ENCODE peak calls at places on chromosome 19, in five cellular contexts. E is PC-9, J is ascending aorta, S is brain microvascular endothelial cell, P is adrenal gland. M is an unnamed sample.

GRCh38 chr19:32164384-32164992 is 180.9 kb upstream of the ZNF507 start:
- DNase-seq in E (no peak), J (no peak), S (no peak), P (no peak), M (no peak)

GRCh38 chr19:19627716-19628498 is at the start of gene LPAR2:
- DNase-seq in E (peak), J (no peak), S (no peak), P (no peak), M (no peak)

GRCh38 chr19:32018014-32018413 is 327.4 kb upstream of the ZNF507 start:
- DNase-seq in E (no peak), J (no peak), S (no peak), P (peak), M (peak)

GRCh38 chr19:35224681-35225604 is 3.6 kb downstream of the FAM187B start:
- DNase-seq in E (no peak), J (no peak), S (no peak), P (peak), M (no peak)

GRCh38 chr19:58010507-58010906 is 7.9 kb upstream of the ZNF606 start:
- DNase-seq in E (no peak), J (no peak), S (no peak), P (no peak), M (no peak)

GRCh38 chr19:51716925-51717324 is 6.9 kb downstream of the HAS1 start:
- DNase-seq in E (no peak), J (peak), S (no peak), P (no peak), M (no peak)

GRCh38 chr19:38650911-38651584 is 3.6 kb downstream of the ACTN4 start:
- DNase-seq in E (no peak), J (peak), S (no peak), P (peak), M (peak)

GRCh38 chr19:13965377-13965896 is 13.1 kb downstream of the DCAF15 start:
- DNase-seq in E (no peak), J (no peak), S (no peak), P (no peak), M (no peak)

GRCh38 chr19:16111909-16112752 is 442 bp downstream of the RAB8A start:
- DNase-seq in E (no peak), J (no peak), S (no peak), P (peak), M (peak)

GRCh38 chr19:14476663-14477401 is 1.7 kb upstream of the PTGER1 start:
- DNase-seq in E (peak), J (no peak), S (peak), P (peak), M (peak)

GRCh38 chr19:2290441-2291184 is 8.6 kb upstream of the PEAK3 start:
- DNase-seq in E (no peak), J (no peak), S (no peak), P (no peak), M (no peak)

GRCh38 chr19:48968179-48968661 is 3.1 kb downstream of the FTL start:
- DNase-seq in E (no peak), J (no peak), S (no peak), P (no peak), M (no peak)

GRCh38 chr19:5466814-5467291 is 11.6 kb downstream of the ZNRF4 start:
- DNase-seq in E (peak), J (no peak), S (no peak), P (no peak), M (no peak)

GRCh38 chr19:19451429-19452240 is 46.2 kb downstream of the GATAD2A start:
- DNase-seq in E (no peak), J (no peak), S (no peak), P (no peak), M (no peak)

GRCh38 chr19:1837625-1838105 is 10.6 kb downstream of the REXO1 start:
- DNase-seq in E (peak), J (no peak), S (no peak), P (peak), M (no peak)

GRCh38 chr19:15200575-15201364 is at the start of gene NOTCH3:
- DNase-seq in E (peak), J (no peak), S (no peak), P (no peak), M (no peak)

GRCh38 chr19:4577020-4577782 is 17.7 kb upstream of the SEMA6B start:
- DNase-seq in E (no peak), J (no peak), S (no peak), P (no peak), M (no peak)

GRCh38 chr19:15453091-15453498 is 3.3 kb upstream of the WIZ start:
- DNase-seq in E (no peak), J (no peak), S (no peak), P (peak), M (no peak)

GRCh38 chr19:4304509-4305252 is at the start of gene FSD1:
- DNase-seq in E (no peak), J (no peak), S (peak), P (no peak), M (no peak)

GRCh38 chr19:47357788-47358680 is 8.9 kb downstream of the DHX34 start:
- DNase-seq in E (no peak), J (no peak), S (peak), P (no peak), M (no peak)

GRCh38 chr19:8640402-8641004 is 10.1 kb downstream of the NFILZ start:
- DNase-seq in E (no peak), J (peak), S (no peak), P (peak), M (peak)

GRCh38 chr19:33441277-33441699 is 67.8 kb downstream of the CEBPG start:
- DNase-seq in E (no peak), J (no peak), S (no peak), P (no peak), M (peak)

GRCh38 chr19:35349614-35350521 is 2.2 kb downstream of the FFAR1 start:
- DNase-seq in E (no peak), J (peak), S (no peak), P (no peak), M (peak)

GRCh38 chr19:8695501-8695900 is 3.1 kb downstream of the ACTL9 start:
- DNase-seq in E (no peak), J (no peak), S (no peak), P (no peak), M (no peak)

GRCh38 chr19:47255947-47256687 is at the start of gene CCDC9:
- DNase-seq in E (peak), J (peak), S (peak), P (peak), M (peak)

GRCh38 chr19:45902651-45903625 is 525 bp upstream of the MYPOP start:
- DNase-seq in E (peak), J (peak), S (peak), P (peak), M (peak)
- TF ChIP-seq CTCF in E (no peak), J (no peak), S (no peak), P (no peak), M (peak)

GRCh38 chr19:27744926-27745844 is 1467.8 kb downstream of the UQCRFS1 start:
- DNase-seq in E (no peak), J (peak), S (no peak), P (no peak), M (peak)

GRCh38 chr19:27748551-27749152 is 1464.3 kb downstream of the UQCRFS1 start:
- DNase-seq in E (no peak), J (peak), S (no peak), P (no peak), M (no peak)

GRCh38 chr19:27750697-27751391 is 1462.1 kb downstream of the UQCRFS1 start:
- DNase-seq in E (no peak), J (no peak), S (no peak), P (no peak), M (peak)

GRCh38 chr19:27745978-27746542 is 1466.9 kb downstream of the UQCRFS1 start:
- DNase-seq in E (no peak), J (peak), S (no peak), P (no peak), M (peak)

DNA sequence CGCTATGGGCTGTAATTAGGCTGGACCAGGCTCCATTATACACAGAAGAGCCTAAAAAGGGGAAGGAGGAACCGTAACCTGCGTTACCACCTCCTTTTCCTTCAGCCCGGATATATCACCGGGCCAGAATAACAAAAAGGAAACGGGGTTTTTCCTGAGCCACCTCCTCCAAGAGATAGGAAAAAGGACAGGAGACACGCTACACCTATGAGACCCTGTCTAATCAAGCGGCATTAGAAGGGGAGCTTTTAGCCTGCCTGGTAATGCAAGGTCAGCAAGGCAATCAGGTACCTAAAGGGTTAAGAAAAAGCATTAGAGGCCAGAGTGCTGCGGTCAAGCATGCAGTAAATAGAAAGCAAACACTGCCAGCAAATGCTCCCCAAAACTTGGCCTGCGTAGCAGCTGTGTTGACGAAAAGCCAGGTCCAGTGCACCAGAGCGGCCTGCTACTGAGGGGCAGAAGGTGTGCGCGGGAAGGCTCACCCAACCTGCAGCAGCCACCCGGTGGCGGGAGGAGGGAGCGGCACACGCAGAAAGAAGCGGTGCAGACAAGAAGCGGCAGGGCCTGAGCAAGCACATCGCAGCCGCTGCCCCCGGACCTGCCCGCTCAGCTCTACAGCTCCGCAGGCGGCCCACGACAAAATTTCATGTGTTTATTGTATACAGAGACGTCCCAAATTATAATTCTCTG is 1466.1 kb downstream of the UQCRFS1 start:
- DNase-seq in E (no peak), J (peak), S (peak), P (no peak), M (peak)
- TF ChIP-seq CTCF in E (no peak), J (no peak), S (peak), P (no peak), M (no peak)

GRCh38 chr19:27776020-27776419 is 1436.9 kb downstream of the UQCRFS1 start:
- DNase-seq in E (peak), J (no peak), S (peak), P (peak), M (no peak)
- TF ChIP-seq CTCF in E (peak), J (no peak), S (peak), P (peak), M (no peak)

GRCh38 chr19:41795031-41795461 is 1.3 kb upstream of the CEACAM3 start:
- DNase-seq in E (peak), J (no peak), S (peak), P (peak), M (no peak)

GRCh38 chr19:41793414-41793727 is 3.0 kb upstream of the CEACAM3 start:
- DNase-seq in E (no peak), J (no peak), S (no peak), P (no peak), M (no peak)

GRCh38 chr19:41796362-41796761 is at the start of gene CEACAM3:
- DNase-seq in E (no peak), J (no peak), S (no peak), P (no peak), M (no peak)

DNA sequence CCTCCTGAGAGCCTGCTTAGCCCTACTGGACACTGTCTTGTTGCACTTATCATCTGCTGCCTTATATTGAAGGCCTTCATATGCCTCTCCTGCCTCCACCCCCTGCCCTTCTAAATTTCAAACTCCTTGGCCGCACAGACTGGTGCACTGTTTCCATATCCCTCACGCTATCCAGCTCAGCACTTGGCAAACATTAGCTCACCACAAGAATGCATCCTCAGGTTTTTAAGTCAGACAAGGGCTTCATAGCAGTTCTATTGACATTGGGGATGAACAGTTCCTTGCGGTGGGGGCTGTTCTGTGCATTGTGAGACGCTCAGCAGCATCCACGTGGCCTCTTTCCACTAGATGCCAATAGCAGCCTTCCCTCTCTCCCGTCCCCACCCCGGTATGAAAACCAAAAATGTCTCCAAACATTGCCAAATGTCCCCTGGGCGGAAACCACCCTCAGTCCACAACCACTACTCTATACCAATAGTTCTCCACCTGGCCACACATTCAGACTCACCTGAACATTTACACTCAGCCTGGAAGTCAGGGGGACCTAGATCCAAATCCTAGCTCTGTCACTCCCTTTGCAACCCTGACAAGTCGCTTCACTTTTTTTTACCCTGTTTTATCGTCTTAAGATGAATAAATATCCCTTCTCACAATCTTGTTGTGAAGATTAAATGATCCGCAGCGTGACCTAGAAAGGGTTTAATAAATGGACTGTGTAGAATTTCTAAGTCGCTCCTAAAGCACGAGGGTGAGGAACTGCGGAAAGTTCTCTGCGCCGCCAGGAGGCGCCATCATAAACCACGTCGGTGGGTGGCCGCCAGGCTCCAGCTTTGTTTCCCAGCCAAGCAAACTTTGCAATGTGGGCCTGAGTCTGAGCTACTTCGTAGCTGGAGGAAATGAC is 3.6 kb upstream of the CEACAM3 start:
- DNase-seq in E (peak), J (no peak), S (peak), P (peak), M (no peak)
- TF ChIP-seq CTCF in E (no peak), J (no peak), S (peak), P (peak), M (peak)

GRCh38 chr19:7596191-7596937 is 701 bp downstream of the CAMSAP3 start:
- DNase-seq in E (no peak), J (no peak), S (no peak), P (no peak), M (no peak)
- TF ChIP-seq CTCF in E (no peak), J (no peak), S (no peak), P (no peak), M (no peak)

GRCh38 chr19:45098521-45099464 is 5.8 kb downstream of the PPP1R37 start:
- DNase-seq in E (no peak), J (no peak), S (no peak), P (peak), M (no peak)
- TF ChIP-seq CTCF in E (no peak), J (no peak), S (no peak), P (peak), M (no peak)

M was measured in sigmoid colon.